ENCODE peak calls at places on chromosomes 4 and X, in five cellular contexts. V is HEK293T; A is left kidney; E is activated naive CD4-positive, alpha-beta T cell treated with Interleukin-2 at 50 U/mL for 16 hours; W is endothelial cell. S is an unnamed sample.
A peak's percentile ranks its signal among the peaks of the same experiment; 100 is the strongest.

GRCh38 chr4:145679520-145679919 is 426 bp upstream of the C4orf51 start:
- DNase-seq in V (peak; percentile 41), A (peak; percentile 95), E (no peak), W (no peak), S (peak; percentile 62)

GRCh38 chr4:145719752-145720624 is 40.0 kb downstream of the C4orf51 start:
- DNase-seq in V (no peak), A (peak; percentile 24), E (peak; percentile 43), W (no peak), S (no peak)

GRCh38 chr4:128169245-128169644 is 108.1 kb downstream of the LARP1B start:
- DNase-seq in V (no peak), A (no peak), E (no peak), W (no peak), S (no peak)

GRCh38 chr4:161133877-161134276 is 1029.9 kb downstream of the FSTL5 start:
- DNase-seq in V (no peak), A (no peak), E (no peak), W (no peak), S (no peak)

GRCh38 chrX:142637206-142637605 is 388.5 kb upstream of the SPANXN4 start:
- DNase-seq in V (no peak), A (no peak), E (no peak), W (no peak), S (no peak)

GRCh38 chr4:184617611-184618196 is 31.5 kb downstream of the CASP3 start:
- DNase-seq in V (no peak), A (no peak), E (no peak), W (no peak), S (no peak)

GRCh38 chr4:55498051-55498450 is 48.7 kb downstream of the CLOCK start:
- DNase-seq in V (no peak), A (no peak), E (no peak), W (no peak), S (no peak)

GRCh38 chr4:64564126-64564525 is 154.9 kb upstream of the TECRL start:
- DNase-seq in V (no peak), A (no peak), E (no peak), W (no peak), S (no peak)

GRCh38 chr4:41538887-41539498 is 1.0 kb downstream of the LIMCH1 start:
- DNase-seq in V (no peak), A (peak; percentile 37), E (no peak), W (no peak), S (peak; percentile 19)

GRCh38 chr4:7710126-7710525 is 229.5 kb downstream of the AFAP1 start:
- DNase-seq in V (no peak), A (no peak), E (no peak), W (no peak), S (no peak)

GRCh38 chr4:137909910-137910309 is 332.2 kb downstream of the SLC7A11 start:
- DNase-seq in V (peak; percentile 48), A (peak; percentile 18), E (no peak), W (no peak), S (no peak)

GRCh38 chrX:129953334-129953648 is 29.1 kb upstream of the BCORL1 start:
- DNase-seq in V (no peak), A (no peak), E (no peak), W (no peak), S (no peak)